ENCODE peak calls at places on chromosome 7, in seven cellular contexts. H is IMR-90, T is mesenchymal stem cell, N is mesendoderm, Y is neuronal stem cell, F is H9, S is H1. R is an unnamed sample.

GRCh38 chr7:23226841-23227450 is 19.6 kb upstream of the GPNMB start:
- DNase-seq in H (no peak), T (no peak), N (no peak), Y (no peak), F (no peak), S (no peak), R (no peak)

GRCh38 chr7:95550546-95550945 is 45.8 kb downstream of the PDK4 start:
- DNase-seq in H (no peak), T (no peak), N (no peak), Y (no peak), F (no peak), S (no peak), R (no peak)

GRCh38 chr7:41584746-41585145 is 118.1 kb downstream of the INHBA start:
- DNase-seq in H (peak), T (peak), N (no peak), Y (no peak), F (no peak), S (no peak), R (peak)

GRCh38 chr7:92682767-92683539 is 92.8 kb upstream of the FAM133B start:
- DNase-seq in H (peak), T (no peak), N (no peak), Y (no peak), F (no peak), S (no peak), R (peak)

GRCh38 chr7:129394101-129394500 is 40.1 kb upstream of the STRIP2 start:
- DNase-seq in H (no peak), T (no peak), N (no peak), Y (no peak), F (no peak), S (no peak), R (no peak)

GRCh38 chr7:143974457-143974856 is 19.8 kb downstream of the OR2F1 start:
- DNase-seq in H (no peak), T (no peak), N (no peak), Y (no peak), F (no peak), S (no peak), R (no peak)

GRCh38 chr7:95398155-95398940 is 2.2 kb upstream of the PON3 start:
- DNase-seq in H (no peak), T (no peak), N (no peak), Y (no peak), F (no peak), S (no peak), R (no peak)

GRCh38 chr7:55517191-55517633 is 55.1 kb downstream of the VOPP1 start:
- DNase-seq in H (peak), T (no peak), N (no peak), Y (no peak), F (no peak), S (no peak), R (no peak)

GRCh38 chr7:120056227-120056626 is 216.7 kb upstream of the KCND2 start:
- DNase-seq in H (no peak), T (no peak), N (no peak), Y (no peak), F (no peak), S (no peak), R (no peak)

GRCh38 chr7:139931190-139932007 is 102.3 kb downstream of the TBXAS1 start:
- DNase-seq in H (no peak), T (no peak), N (no peak), Y (no peak), F (no peak), S (no peak), R (no peak)

DNA sequence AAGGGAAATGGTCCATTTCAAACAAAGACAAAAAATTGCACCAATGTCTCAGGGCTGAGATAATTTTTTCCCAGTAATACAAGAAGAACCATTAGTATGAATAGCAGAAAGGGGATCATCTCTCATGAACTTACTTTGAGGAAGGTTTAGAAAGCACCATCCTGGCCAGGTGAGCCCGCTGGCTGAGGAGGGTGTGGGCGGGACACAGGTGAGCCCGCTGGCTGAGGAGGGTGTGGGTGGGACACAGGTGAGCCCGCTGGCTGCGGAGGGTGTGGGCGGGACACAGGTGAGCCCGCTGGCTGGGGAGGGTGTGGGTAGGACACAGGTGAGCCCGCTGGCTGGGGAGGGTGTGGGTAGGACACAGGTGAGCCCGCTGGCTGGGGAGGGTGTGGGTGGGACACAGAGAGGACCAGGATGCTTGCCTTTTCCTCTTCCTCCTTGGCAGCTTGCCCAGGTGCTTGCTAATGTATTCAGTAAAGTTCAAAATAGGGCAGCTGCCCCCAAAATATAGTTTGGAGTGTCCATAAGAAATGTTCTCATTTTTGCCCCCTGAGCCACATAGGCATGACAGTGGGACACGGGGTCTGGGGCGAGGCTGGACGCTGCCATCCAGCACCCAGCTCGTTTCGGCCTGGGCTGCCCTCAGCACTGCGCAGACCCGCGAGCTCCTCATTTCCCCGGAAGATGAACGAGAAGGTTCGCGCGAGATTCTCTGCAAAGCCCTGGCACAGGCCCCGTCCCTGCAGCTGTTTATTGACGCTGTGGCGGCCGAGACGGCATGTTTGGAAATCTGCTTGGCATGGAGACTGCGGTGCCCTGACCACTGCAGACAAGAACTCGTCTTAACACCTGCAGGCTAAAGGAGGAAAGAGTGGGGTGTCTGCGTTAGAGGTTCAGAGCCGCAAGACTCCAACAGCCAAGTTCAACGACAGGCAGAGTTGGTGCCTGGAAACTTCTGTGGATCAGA is 125.3 kb downstream of the DNAJB6 start:
- DNase-seq in H (no peak), T (no peak), N (no peak), Y (no peak), F (no peak), S (no peak), R (no peak)
- H3K18ac ChIP-seq in H (no peak), T (no peak), N (no peak), Y (peak), F (no peak), S (no peak), R (no peak)

GRCh38 chr7:155832581-155832981 is 20.3 kb upstream of the SHH start:
- DNase-seq in H (no peak), T (no peak), N (no peak), Y (no peak), F (no peak), S (no peak), R (no peak)
- H3K4ac ChIP-seq in H (no peak), T (no peak), N (no peak), Y (no peak), F (no peak), S (no peak), R (no peak)

DNA sequence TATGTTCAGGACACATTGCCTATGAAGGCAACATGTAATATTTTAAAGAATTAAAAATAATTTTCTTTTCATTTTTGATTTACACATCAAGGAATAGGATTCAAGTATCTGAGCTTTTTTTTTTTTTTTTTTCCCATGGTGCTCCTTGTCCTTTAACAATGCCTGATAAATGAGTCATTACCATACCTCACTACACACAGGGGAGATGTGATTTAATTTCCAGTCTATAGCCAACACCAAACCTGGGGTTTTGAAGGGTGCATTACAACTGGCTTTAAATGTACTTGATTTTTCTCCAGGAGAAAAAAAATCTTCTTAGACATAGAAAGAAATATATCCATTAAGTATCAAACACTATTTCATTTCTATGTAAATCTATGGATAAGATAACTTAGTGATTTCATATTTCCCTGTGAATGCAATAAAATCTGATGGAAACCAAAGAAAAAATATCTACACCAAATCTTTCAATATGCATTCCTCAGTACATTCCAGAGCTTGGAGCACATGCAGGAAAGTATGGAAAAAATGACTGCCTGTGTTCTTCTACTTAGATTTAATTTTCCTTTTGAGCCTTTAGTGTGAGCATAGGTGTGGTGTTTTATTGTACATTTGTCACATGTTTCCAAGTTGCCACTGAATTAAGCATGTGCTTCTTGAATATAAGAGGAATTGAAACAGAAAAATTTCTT is 204.8 kb upstream of the MEOX2 start:
- DNase-seq in H (peak), T (peak), N (no peak), Y (no peak), F (no peak), S (no peak), R (peak)
- H3K18ac ChIP-seq in H (no peak), T (no peak), N (no peak), Y (no peak), F (no peak), S (no peak), R (no peak)

DNA sequence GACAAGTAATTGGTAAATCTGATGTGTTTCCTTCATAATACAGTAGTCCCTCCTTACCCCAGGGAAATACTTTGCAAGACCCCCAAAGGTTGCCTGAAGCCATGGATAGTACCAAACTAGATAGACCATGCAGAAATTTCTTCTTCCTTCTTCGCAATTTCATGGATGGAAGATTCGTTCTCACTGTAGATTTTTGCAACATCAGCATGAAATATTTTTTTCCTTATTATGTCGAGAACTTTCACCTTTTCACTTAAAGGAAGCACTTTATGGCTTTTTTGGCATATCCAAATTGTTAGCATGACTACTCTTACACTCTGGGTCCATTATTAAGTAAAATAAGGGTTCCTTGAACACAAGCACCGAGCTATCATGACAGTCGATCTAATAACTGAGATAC is 333.2 kb downstream of the LHFPL3 start:
- DNase-seq in H (no peak), T (no peak), N (no peak), Y (no peak), F (no peak), S (no peak), R (no peak)
- H3K4ac ChIP-seq in H (no peak), T (no peak), N (no peak), Y (no peak), F (no peak), S (no peak), R (no peak)

GRCh38 chr7:107002804-107003137 is 41.7 kb upstream of the PRKAR2B start:
- DNase-seq in H (no peak), T (no peak), N (no peak), Y (no peak), F (no peak), S (no peak), R (no peak)
- H3K18ac ChIP-seq in H (no peak), T (no peak), N (no peak), Y (no peak), F (no peak), S (no peak), R (no peak)

GRCh38 chr7:37084303-37084702 is 360.0 kb upstream of the AOAH start:
- DNase-seq in H (no peak), T (peak), N (no peak), Y (no peak), F (no peak), S (no peak), R (no peak)
- H3K4ac ChIP-seq in H (no peak), T (no peak), N (no peak), Y (no peak), F (no peak), S (no peak), R (no peak)

GRCh38 chr7:77461246-77461645 is 45.1 kb upstream of the GSAP start:
- DNase-seq in H (no peak), T (no peak), N (peak), Y (no peak), F (no peak), S (no peak), R (no peak)
- H3K18ac ChIP-seq in H (no peak), T (no peak), N (no peak), Y (peak), F (no peak), S (no peak), R (no peak)

GRCh38 chr7:42642699-42643098 is 269.2 kb downstream of the C7orf25 start:
- DNase-seq in H (no peak), T (no peak), N (no peak), Y (no peak), F (no peak), S (no peak), R (no peak)
- H3K4ac ChIP-seq in H (no peak), T (no peak), N (no peak), Y (no peak), F (no peak), S (no peak), R (no peak)

GRCh38 chr7:45894665-45895062 is 6.4 kb downstream of the IGFBP1 start:
- DNase-seq in H (no peak), T (no peak), N (no peak), Y (no peak), F (no peak), S (no peak), R (no peak)

GRCh38 chr7:45891462-45892402 is 3.4 kb downstream of the IGFBP1 start:
- DNase-seq in H (no peak), T (no peak), N (no peak), Y (no peak), F (no peak), S (no peak), R (no peak)

GRCh38 chr7:45892407-45893035 is 4.2 kb downstream of the IGFBP1 start:
- DNase-seq in H (no peak), T (no peak), N (no peak), Y (no peak), F (no peak), S (no peak), R (no peak)

GRCh38 chr7:45893374-45893995 is 5.2 kb downstream of the IGFBP1 start:
- DNase-seq in H (no peak), T (no peak), N (no peak), Y (no peak), F (no peak), S (no peak), R (no peak)

DNA sequence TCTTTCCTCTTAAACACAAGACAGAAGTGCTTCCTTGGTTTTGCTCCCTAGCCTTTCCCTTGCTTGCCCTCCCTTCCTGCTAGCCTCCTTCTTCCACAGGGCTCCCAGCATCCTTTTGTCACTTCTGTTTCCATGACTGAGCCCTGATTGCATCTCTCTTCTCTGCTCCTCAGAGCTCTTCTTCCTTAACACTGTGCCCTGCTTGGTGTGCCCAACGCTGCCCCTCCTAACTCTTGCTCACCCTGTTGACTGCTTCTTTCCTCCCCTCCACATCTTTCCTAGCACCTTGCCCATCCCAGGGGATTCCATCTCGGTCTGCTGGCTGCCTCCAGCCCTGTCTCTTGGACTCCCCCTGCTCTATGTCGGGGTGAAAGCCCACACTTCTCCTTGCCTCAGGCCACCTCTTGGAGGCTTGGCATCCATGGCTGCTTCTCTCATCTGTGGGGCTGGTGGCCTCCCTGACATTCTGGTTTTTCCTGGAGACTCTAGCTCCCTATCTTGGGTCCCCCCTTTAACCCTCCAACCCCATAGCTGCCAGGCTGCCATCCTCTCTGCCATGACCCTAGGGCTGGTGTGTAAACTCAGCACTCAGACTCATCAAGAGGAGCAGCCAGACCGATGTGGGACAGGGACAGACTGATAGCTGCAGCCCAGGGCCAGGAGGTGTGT is 5.8 kb downstream of the IGFBP1 start:
- DNase-seq in H (no peak), T (no peak), N (no peak), Y (no peak), F (no peak), S (no peak), R (no peak)
- H3K18ac ChIP-seq in H (no peak), T (no peak), N (no peak), Y (no peak), F (no peak), S (no peak), R (no peak)

GRCh38 chr7:13024323-13024722 is 336.9 kb downstream of the ARL4A start:
- DNase-seq in H (no peak), T (no peak), N (no peak), Y (no peak), F (no peak), S (no peak), R (no peak)

GRCh38 chr7:13021566-13021965 is 334.1 kb downstream of the ARL4A start:
- DNase-seq in H (peak), T (peak), N (no peak), Y (no peak), F (no peak), S (no peak), R (no peak)

GRCh38 chr7:13017881-13018280 is 330.4 kb downstream of the ARL4A start:
- DNase-seq in H (no peak), T (no peak), N (peak), Y (no peak), F (no peak), S (no peak), R (no peak)

GRCh38 chr7:13017325-13017853 is 330.0 kb downstream of the ARL4A start:
- DNase-seq in H (peak), T (peak), N (peak), Y (peak), F (peak), S (no peak), R (no peak)

GRCh38 chr7:13021971-13022370 is 334.5 kb downstream of the ARL4A start:
- DNase-seq in H (no peak), T (no peak), N (no peak), Y (no peak), F (no peak), S (no peak), R (no peak)
- H3K4ac ChIP-seq in H (no peak), T (no peak), N (no peak), Y (no peak), F (no peak), S (no peak), R (no peak)

R was measured in trophoblast cell.